ENCODE peak calls at places on chromosome 11, in five cellular contexts. Q, U, E, I and V are unnamed samples.
A peak's percentile ranks its signal among the peaks of the same experiment; 100 is the strongest.

GRCh38 chr11:42631223-42631843 is 680.5 kb upstream of the API5 start:
- DNase-seq in Q (peak; percentile 66), U (peak; percentile 56), E (no peak), I (no peak), V (peak; percentile 34)

GRCh38 chr11:68816917-68817419 is 24.7 kb downstream of the CPT1A start:
- DNase-seq in Q (no peak), U (no peak), E (no peak), I (no peak), V (no peak)

GRCh38 chr11:11961399-11962028 is 46.9 kb downstream of the DKK3 start:
- DNase-seq in Q (no peak), U (no peak), E (no peak), I (no peak), V (no peak)

GRCh38 chr11:126718319-126718718 is 282.3 kb downstream of the KIRREL3 start:
- DNase-seq in Q (no peak), U (no peak), E (no peak), I (no peak), V (no peak)

GRCh38 chr11:124179311-124179710 is 3.8 kb upstream of the OR10D3 start:
- DNase-seq in Q (no peak), U (no peak), E (no peak), I (no peak), V (no peak)

GRCh38 chr11:119473226-119473625 is 50.3 kb upstream of the THY1 start:
- DNase-seq in Q (no peak), U (no peak), E (no peak), I (no peak), V (no peak)

GRCh38 chr11:70735976-70736375 is 337.6 kb downstream of the CTTN start:
- DNase-seq in Q (no peak), U (no peak), E (no peak), I (no peak), V (no peak)

GRCh38 chr11:35177370-35177769 is 38.4 kb downstream of the CD44 start:
- DNase-seq in Q (no peak), U (no peak), E (no peak), I (no peak), V (no peak)

GRCh38 chr11:123419720-123420466 is 10.2 kb upstream of the GRAMD1B start:
- DNase-seq in Q (no peak), U (peak; percentile 71), E (peak; percentile 2), I (no peak), V (no peak)

GRCh38 chr11:18056561-18057181 is 10.6 kb upstream of the TPH1 start:
- DNase-seq in Q (no peak), U (no peak), E (no peak), I (no peak), V (no peak)

GRCh38 chr11:94926698-94927237 is 46.6 kb downstream of the CWC15 start:
- DNase-seq in Q (no peak), U (peak; percentile 49), E (peak; percentile 94), I (peak; percentile 65), V (peak; percentile 23)

GRCh38 chr11:128026596-128026995 is 560.8 kb downstream of the ETS1 start:
- DNase-seq in Q (peak; percentile 99), U (peak; percentile 69), E (no peak), I (no peak), V (peak; percentile 95)

GRCh38 chr11:76823481-76824028 is 37.2 kb upstream of the ACER3 start:
- DNase-seq in Q (peak; percentile 81), U (no peak), E (no peak), I (no peak), V (no peak)

GRCh38 chr11:87600938-87601337 is 563.2 kb downstream of the TMEM135 start:
- DNase-seq in Q (no peak), U (no peak), E (no peak), I (no peak), V (no peak)

GRCh38 chr11:61946894-61947293 is 3.3 kb upstream of the BEST1 start:
- DNase-seq in Q (no peak), U (no peak), E (no peak), I (no peak), V (no peak)

GRCh38 chr11:124167852-124168251 is 15.3 kb upstream of the OR10D3 start:
- DNase-seq in Q (no peak), U (no peak), E (no peak), I (no peak), V (no peak)

GRCh38 chr11:72951815-72952340 is 137.7 kb downstream of the ATG16L2 start:
- DNase-seq in Q (peak; percentile 41), U (no peak), E (no peak), I (no peak), V (no peak)

GRCh38 chr11:59207988-59208432 is 4.7 kb downstream of the MPEG1 start:
- DNase-seq in Q (peak; percentile 74), U (peak; percentile 64), E (no peak), I (no peak), V (peak; percentile 57)

GRCh38 chr11:73415854-73416615 is 39.8 kb downstream of the RELT start:
- DNase-seq in Q (peak; percentile 17), U (no peak), E (no peak), I (no peak), V (no peak)

GRCh38 chr11:88102595-88102929 is 72.7 kb downstream of the RAB38 start:
- DNase-seq in Q (peak; percentile 91), U (peak; percentile 8), E (no peak), I (no peak), V (peak; percentile 36)

GRCh38 chr11:83070878-83071640 is 638 bp downstream of the RAB30 start:
- DNase-seq in Q (no peak), U (peak; percentile 49), E (peak; percentile 65), I (peak; percentile 22), V (peak; percentile 30)

GRCh38 chr11:64894070-64894811 is 15.8 kb upstream of the EHD1 start:
- DNase-seq in Q (peak; percentile 39), U (peak; percentile 89), E (peak; percentile 78), I (peak; percentile 68), V (peak; percentile 76)

GRCh38 chr11:44575962-44576361 is 10.5 kb downstream of the CD82 start:
- DNase-seq in Q (no peak), U (no peak), E (no peak), I (no peak), V (no peak)

GRCh38 chr11:2687223-2687530 is 12.6 kb downstream of the KCNQ1OT1 start:
- DNase-seq in Q (no peak), U (no peak), E (no peak), I (no peak), V (no peak)

GRCh38 chr11:27460571-27460970 is 12.0 kb downstream of the LGR4 start:
- DNase-seq in Q (no peak), U (no peak), E (no peak), I (no peak), V (no peak)

GRCh38 chr11:34631737-34632104 is 10.8 kb downstream of the EHF start:
- DNase-seq in Q (no peak), U (no peak), E (no peak), I (no peak), V (no peak)

GRCh38 chr11:65182258-65183170 is 786 bp downstream of the CAPN1 start:
- DNase-seq in Q (peak; percentile 56), U (peak; percentile 75), E (no peak), I (no peak), V (peak; percentile 50)

GRCh38 chr11:119791047-119791446 is 62.0 kb upstream of the NECTIN1 start:
- DNase-seq in Q (no peak), U (no peak), E (no peak), I (no peak), V (no peak)

GRCh38 chr11:118241191-118242098 is 10.7 kb downstream of the MPZL3 start:
- DNase-seq in Q (peak; percentile 88), U (peak; percentile 80), E (no peak), I (no peak), V (no peak)

GRCh38 chr11:125952559-125952958 is 6.7 kb downstream of the VSIG10L2 start:
- DNase-seq in Q (no peak), U (no peak), E (no peak), I (no peak), V (no peak)

GRCh38 chr11:77287615-77288273 is 13.7 kb downstream of the GDPD4 start:
- DNase-seq in Q (peak; percentile 78), U (no peak), E (no peak), I (no peak), V (peak; percentile 84)

GRCh38 chr11:77147668-77148321 is 19.7 kb downstream of the MYO7A start:
- DNase-seq in Q (no peak), U (peak; percentile 67), E (no peak), I (no peak), V (peak; percentile 24)

GRCh38 chr11:126901783-126902182 is 98.8 kb downstream of the KIRREL3 start:
- DNase-seq in Q (no peak), U (no peak), E (no peak), I (no peak), V (no peak)

GRCh38 chr11:117421041-117421440 is 93.4 kb downstream of the CEP164 start:
- DNase-seq in Q (no peak), U (no peak), E (no peak), I (no peak), V (no peak)

DNA sequence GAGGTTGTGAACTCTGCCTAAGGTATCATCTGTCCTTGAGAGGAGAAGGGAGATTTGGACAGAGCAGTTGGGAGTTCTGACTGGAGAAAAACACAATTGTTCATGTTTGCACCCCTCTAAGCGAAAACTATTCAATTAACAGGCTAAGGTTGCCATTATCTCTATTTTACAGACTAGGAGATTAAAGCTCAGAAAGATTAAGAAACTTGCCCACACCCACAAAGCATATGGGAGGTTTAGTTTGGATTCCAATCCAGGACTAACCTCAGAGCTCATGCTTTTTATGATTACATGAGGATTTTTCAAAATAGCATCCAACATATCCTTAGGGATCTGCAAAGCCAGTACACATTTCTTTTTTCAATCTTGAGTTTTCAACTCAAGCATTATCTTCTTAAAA is 22.0 kb downstream of the GAB2 start:
- DNase-seq in Q (no peak), U (no peak), E (no peak), I (no peak), V (no peak)
- H3K4me1 ChIP-seq in Q (no peaks in the 10 kb centered on the region), U (no peaks in the 10 kb centered on the region), E (no peaks in the 10 kb centered on the region), I (no peaks in the 10 kb centered on the region), V (no peaks in the 10 kb centered on the region)

GRCh38 chr11:78595431-78596130 is 20.9 kb upstream of the NARS2 start:
- DNase-seq in Q (no peak), U (peak; percentile 26), E (no peak), I (no peak), V (no peak)
- H3K4me3 ChIP-seq in Q (no peak overlapping the region), U (no peak overlapping the region), E (no peak overlapping the region), I (no peak overlapping the region), V (no peak overlapping the region)

DNA sequence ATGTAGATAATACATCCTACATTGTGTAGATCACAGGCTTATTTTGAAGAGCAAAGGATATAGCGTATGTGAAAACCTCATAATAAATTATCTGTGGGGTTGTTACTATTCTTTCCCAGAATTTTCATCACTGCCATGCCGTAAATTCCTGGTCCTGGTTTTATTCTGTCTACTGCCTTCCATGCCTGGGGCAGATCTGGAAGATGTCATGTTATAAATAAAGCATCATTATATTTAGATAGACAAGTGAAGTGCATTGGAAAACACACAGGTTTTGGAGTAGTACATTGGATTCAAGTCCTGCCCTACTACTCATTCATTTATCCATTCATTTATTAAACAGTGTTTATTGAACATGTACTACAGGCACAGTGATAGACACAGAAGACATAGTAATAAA is 2.2 kb downstream of the C11orf52 start:
- DNase-seq in Q (no peak), U (no peak), E (no peak), I (no peak), V (no peak)
- H3K4me1 ChIP-seq in Q (peaks cover 15% of the 10 kb centered on the region), U (peaks cover 43% of the 10 kb centered on the region), E (no peaks in the 10 kb centered on the region), I (peaks cover 21% of the 10 kb centered on the region), V (peaks cover 28% of the 10 kb centered on the region)

DNA sequence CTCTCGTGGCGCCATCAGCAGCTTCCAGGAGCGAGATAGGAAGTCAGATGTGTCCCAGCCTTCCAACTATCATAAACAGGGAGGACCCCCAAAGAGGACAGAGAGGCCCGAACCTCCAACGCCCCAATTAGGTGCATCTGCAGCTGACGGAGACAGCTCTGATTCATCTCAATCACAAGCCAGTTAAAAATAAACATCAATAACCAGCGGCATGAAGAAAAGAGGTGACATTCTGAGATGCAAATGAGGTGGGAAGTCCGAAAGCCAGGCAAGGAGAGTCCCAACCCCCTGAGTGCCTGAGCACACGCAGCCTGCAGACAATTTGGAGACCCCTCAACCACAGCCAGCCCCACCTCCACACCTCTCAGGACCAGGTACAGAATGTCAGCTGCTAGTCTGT is 28.1 kb upstream of the IGSF9B start:
- DNase-seq in Q (no peak), U (no peak), E (no peak), I (no peak), V (no peak)
- H3K4me3 ChIP-seq in Q (no peak overlapping the region), U (no peak overlapping the region), E (no peak overlapping the region), I (no peak overlapping the region), V (no peak overlapping the region)